ENCODE peak calls at places on chromosomes 1 and 21, in nine cellular contexts. One of them, this sample, is unnamed.

GRCh38 chr1:231923461-231924132 is 297.0 kb downstream of the DISC1 start:
- DNase-seq in CD4-positive, alpha-beta memory T cell: no peak
- DNase-seq in GM23248: peak
- DNase-seq in frontal cortex: no peak
- DNase-seq in GM10248: no peak
- DNase-seq in cardiac muscle cell: no peak
- DNase-seq in activated CD8-positive, alpha-beta memory T cell treated with anti-CD3 and anti-CD28 coated beads, Interleukin-2, amount 10 ng/mL, durations not matched to agents 7 days and 5 days: no peak
- DNase-seq in mucosa of gallbladder: no peak
- DNase-seq in COR-L47: no peak
- DNase-seq in this sample: no peak

GRCh38 chr1:153770812-153771211 is 4.4 kb upstream of the SLC27A3 start:
- DNase-seq in CD4-positive, alpha-beta memory T cell: no peak
- DNase-seq in GM23248: no peak
- DNase-seq in frontal cortex: no peak
- DNase-seq in GM10248: no peak
- DNase-seq in cardiac muscle cell: no peak
- DNase-seq in activated CD8-positive, alpha-beta memory T cell treated with anti-CD3 and anti-CD28 coated beads, Interleukin-2, amount 10 ng/mL, durations not matched to agents 7 days and 5 days: no peak
- DNase-seq in mucosa of gallbladder: no peak
- DNase-seq in COR-L47: no peak
- DNase-seq in this sample: no peak

GRCh38 chr21:46423546-46424061 is 35.1 kb upstream of the DIP2A start:
- DNase-seq in CD4-positive, alpha-beta memory T cell: no peak
- DNase-seq in GM23248: no peak
- DNase-seq in frontal cortex: no peak
- DNase-seq in GM10248: no peak
- DNase-seq in cardiac muscle cell: peak
- DNase-seq in activated CD8-positive, alpha-beta memory T cell treated with anti-CD3 and anti-CD28 coated beads, Interleukin-2, amount 10 ng/mL, durations not matched to agents 7 days and 5 days: no peak
- DNase-seq in mucosa of gallbladder: no peak
- DNase-seq in COR-L47: no peak
- DNase-seq in this sample: no peak

GRCh38 chr21:34129971-34130597 is 56.7 kb downstream of the MRPS6 start:
- DNase-seq in CD4-positive, alpha-beta memory T cell: peak
- DNase-seq in GM23248: peak
- DNase-seq in frontal cortex: no peak
- DNase-seq in GM10248: no peak
- DNase-seq in cardiac muscle cell: peak
- DNase-seq in activated CD8-positive, alpha-beta memory T cell treated with anti-CD3 and anti-CD28 coated beads, Interleukin-2, amount 10 ng/mL, durations not matched to agents 7 days and 5 days: no peak
- DNase-seq in mucosa of gallbladder: no peak
- DNase-seq in COR-L47: no peak
- DNase-seq in this sample: no peak

GRCh38 chr1:98929456-98929855 is 75.2 kb downstream of the PLPPR5 start:
- DNase-seq in CD4-positive, alpha-beta memory T cell: no peak
- DNase-seq in GM23248: no peak
- DNase-seq in frontal cortex: no peak
- DNase-seq in GM10248: no peak
- DNase-seq in cardiac muscle cell: no peak
- DNase-seq in activated CD8-positive, alpha-beta memory T cell treated with anti-CD3 and anti-CD28 coated beads, Interleukin-2, amount 10 ng/mL, durations not matched to agents 7 days and 5 days: no peak
- DNase-seq in mucosa of gallbladder: no peak
- DNase-seq in COR-L47: no peak
- DNase-seq in this sample: no peak

GRCh38 chr1:58206749-58207148 is 339.8 kb downstream of the OMA1 start:
- DNase-seq in CD4-positive, alpha-beta memory T cell: no peak
- DNase-seq in GM23248: no peak
- DNase-seq in frontal cortex: no peak
- DNase-seq in GM10248: no peak
- DNase-seq in cardiac muscle cell: no peak
- DNase-seq in activated CD8-positive, alpha-beta memory T cell treated with anti-CD3 and anti-CD28 coated beads, Interleukin-2, amount 10 ng/mL, durations not matched to agents 7 days and 5 days: no peak
- DNase-seq in mucosa of gallbladder: no peak
- DNase-seq in COR-L47: no peak
- DNase-seq in this sample: no peak

GRCh38 chr1:202656057-202656456 is 54.2 kb downstream of the SYT2 start:
- DNase-seq in CD4-positive, alpha-beta memory T cell: no peak
- DNase-seq in GM23248: no peak
- DNase-seq in frontal cortex: no peak
- DNase-seq in GM10248: no peak
- DNase-seq in cardiac muscle cell: peak
- DNase-seq in activated CD8-positive, alpha-beta memory T cell treated with anti-CD3 and anti-CD28 coated beads, Interleukin-2, amount 10 ng/mL, durations not matched to agents 7 days and 5 days: no peak
- DNase-seq in mucosa of gallbladder: no peak
- DNase-seq in COR-L47: no peak
- DNase-seq in this sample: no peak

GRCh38 chr1:228337711-228338520 is 68.7 kb downstream of the TRIM11 start:
- DNase-seq in CD4-positive, alpha-beta memory T cell: no peak
- DNase-seq in GM23248: no peak
- DNase-seq in frontal cortex: no peak
- DNase-seq in GM10248: no peak
- DNase-seq in cardiac muscle cell: no peak
- DNase-seq in activated CD8-positive, alpha-beta memory T cell treated with anti-CD3 and anti-CD28 coated beads, Interleukin-2, amount 10 ng/mL, durations not matched to agents 7 days and 5 days: no peak
- DNase-seq in mucosa of gallbladder: no peak
- DNase-seq in COR-L47: no peak
- DNase-seq in this sample: no peak

GRCh38 chr1:119795471-119795870 is 15.8 kb downstream of the REG4 start:
- DNase-seq in CD4-positive, alpha-beta memory T cell: no peak
- DNase-seq in GM23248: no peak
- DNase-seq in frontal cortex: no peak
- DNase-seq in GM10248: no peak
- DNase-seq in cardiac muscle cell: no peak
- DNase-seq in activated CD8-positive, alpha-beta memory T cell treated with anti-CD3 and anti-CD28 coated beads, Interleukin-2, amount 10 ng/mL, durations not matched to agents 7 days and 5 days: no peak
- DNase-seq in mucosa of gallbladder: no peak
- DNase-seq in COR-L47: no peak
- DNase-seq in this sample: no peak

GRCh38 chr1:228463559-228464455 is 23.4 kb upstream of the RNF187 start:
- DNase-seq in CD4-positive, alpha-beta memory T cell: peak
- DNase-seq in GM23248: peak
- DNase-seq in frontal cortex: no peak
- DNase-seq in GM10248: peak
- DNase-seq in cardiac muscle cell: peak
- DNase-seq in activated CD8-positive, alpha-beta memory T cell treated with anti-CD3 and anti-CD28 coated beads, Interleukin-2, amount 10 ng/mL, durations not matched to agents 7 days and 5 days: peak
- DNase-seq in mucosa of gallbladder: no peak
- DNase-seq in COR-L47: peak
- DNase-seq in this sample: no peak